ENCODE peak calls at places on chromosomes 6 and 20, in ten cellular contexts. F, E, P, G, U, W, A, V, R and C are unnamed samples.

GRCh38 chr20:51198238-51198637 is 175.3 kb upstream of the KCNG1 start:
- DNase-seq in F (no peak), U (no peak), G (no peak), R (no peak), A (no peak), P (no peak), V (no peak), E (no peak), W (no peak), C (no peak)

GRCh38 chr20:22719250-22719649 is 134.9 kb upstream of the FOXA2 start:
- DNase-seq in E (no peak), R (no peak), F (no peak), V (no peak), W (no peak), A (no peak), U (no peak), G (no peak), P (no peak), C (no peak)

GRCh38 chr20:50797142-50797541 is 2.3 kb downstream of the BCAS4 start:
- DNase-seq in A (no peak), W (no peak), R (no peak), F (no peak), U (no peak), G (no peak), P (no peak), V (no peak), E (no peak), C (no peak)

GRCh38 chr6:134253681-134254080 is 64.2 kb downstream of the SGK1 start:
- DNase-seq in P (no peak), F (peak), U (no peak), A (peak), E (peak), R (no peak), G (no peak), W (no peak), V (peak), C (no peak)

GRCh38 chr6:105380634-105381033 is 22.2 kb downstream of the PREP start:
- DNase-seq in W (no peak), R (no peak), E (no peak), P (no peak), F (no peak), G (no peak), U (no peak), V (no peak), A (no peak), C (no peak)

GRCh38 chr6:32194825-32195651 is 2.6 kb upstream of the GPSM3 start:
- DNase-seq in E (no peak), U (no peak), F (peak), V (peak), R (peak), W (peak), A (peak), G (no peak), P (peak), C (no peak)

GRCh38 chr6:41159415-41160082 is 3.4 kb downstream of the TREM2 start:
- DNase-seq in F (no peak), P (no peak), G (peak), E (no peak), A (no peak), W (no peak), V (no peak), U (no peak), R (peak), C (no peak)

GRCh38 chr20:49608752-49609670 is 41.1 kb upstream of the PTGIS start:
- DNase-seq in A (peak), R (peak), G (peak), P (peak), E (peak), V (peak), U (no peak), W (peak), F (peak), C (peak)

GRCh38 chr6:33702345-33702977 is 9.0 kb downstream of the UQCC2 start:
- DNase-seq in W (peak), F (peak), P (peak), U (peak), E (no peak), V (no peak), G (no peak), A (no peak), R (peak), C (peak)

GRCh38 chr20:53609501-53610445 is 16.1 kb upstream of the ZNF217 start:
- DNase-seq in W (no peak), F (peak), P (peak), V (peak), A (peak), R (no peak), E (peak), G (peak), U (no peak), C (peak)

GRCh38 chr6:27517928-27518787 is 45.3 kb upstream of the ZNF184 start:
- DNase-seq in R (peak), F (no peak), V (no peak), A (no peak), P (peak), G (no peak), U (no peak), W (no peak), E (no peak), C (no peak)

GRCh38 chr6:9397981-9398559 is 962.7 kb upstream of the SLC35B3 start:
- DNase-seq in F (no peak), U (no peak), V (no peak), E (no peak), R (peak), W (no peak), A (no peak), G (peak), P (no peak), C (no peak)

GRCh38 chr20:4102381-4102780 is 87.0 kb upstream of the RNF24 start:
- DNase-seq in G (no peak), R (no peak), A (no peak), P (no peak), E (no peak), W (no peak), V (no peak), U (no peak), F (peak), C (no peak)

GRCh38 chr6:140731741-140732140 is 1357.3 kb upstream of the CITED2 start:
- DNase-seq in G (no peak), E (no peak), U (no peak), R (no peak), V (no peak), P (no peak), F (no peak), A (no peak), W (no peak), C (no peak)

GRCh38 chr6:133888931-133889556 is at the start of gene TCF21:
- DNase-seq in E (peak), V (no peak), A (peak), U (no peak), R (no peak), W (peak), G (no peak), P (no peak), F (no peak), C (peak)

GRCh38 chr6:147448212-147448611 is 60.3 kb upstream of the SAMD5 start:
- DNase-seq in R (no peak), W (peak), F (no peak), E (peak), P (peak), V (no peak), A (no peak), G (peak), U (no peak), C (peak)

GRCh38 chr6:49384913-49385312 is 78.1 kb downstream of the MMUT start:
- DNase-seq in P (no peak), R (no peak), F (no peak), V (no peak), G (no peak), U (no peak), E (no peak), A (no peak), W (no peak), C (no peak)

GRCh38 chr6:44286285-44286565 is 16.0 kb downstream of the TMEM151B start:
- DNase-seq in V (no peak), U (no peak), R (no peak), E (no peak), W (no peak), F (no peak), G (no peak), P (no peak), A (no peak), C (no peak)

GRCh38 chr6:101776919-101777350 is 383.4 kb downstream of the GRIK2 start:
- DNase-seq in F (no peak), R (no peak), U (no peak), P (no peak), E (no peak), A (no peak), W (no peak), V (peak), G (peak), C (no peak)

GRCh38 chr20:2390971-2391675 is 10.4 kb downstream of the TGM6 start:
- DNase-seq in P (peak), E (no peak), A (no peak), V (no peak), R (no peak), U (no peak), F (no peak), G (no peak), W (no peak), C (peak)

GRCh38 chr6:137550527-137550926 is 56.3 kb upstream of the OLIG3 start:
- DNase-seq in G (peak), W (no peak), V (no peak), P (no peak), U (no peak), E (no peak), F (no peak), A (no peak), R (peak), C (no peak)

GRCh38 chr6:157714153-157714490 is 108.9 kb upstream of the SNX9 start:
- DNase-seq in V (no peak), U (no peak), W (no peak), F (peak), R (peak), P (no peak), G (no peak), A (no peak), E (no peak), C (no peak)

GRCh38 chr6:7004581-7005297 is 103.0 kb upstream of the RREB1 start:
- DNase-seq in G (no peak), U (no peak), V (no peak), A (no peak), F (no peak), W (no peak), P (no peak), E (no peak), R (no peak), C (no peak)

GRCh38 chr20:60804918-60805631 is 447.0 kb upstream of the CDH4 start:
- DNase-seq in U (no peak), V (no peak), F (no peak), W (peak), G (no peak), A (no peak), E (no peak), R (no peak), P (no peak), C (no peak)

GRCh38 chr6:41757931-41758640 is 10.9 kb upstream of the PGC start:
- DNase-seq in V (no peak), R (no peak), P (no peak), W (no peak), A (no peak), G (no peak), F (no peak), E (no peak), U (no peak), C (no peak)

GRCh38 chr20:51696304-51697118 is 71.7 kb downstream of the ATP9A start:
- DNase-seq in W (no peak), P (no peak), F (no peak), A (no peak), G (peak), U (no peak), E (no peak), R (peak), V (no peak), C (no peak)

GRCh38 chr6:110066091-110066490 is 88.0 kb downstream of the GPR6 start:
- DNase-seq in V (no peak), R (no peak), G (peak), U (no peak), A (no peak), F (no peak), W (no peak), P (no peak), E (no peak), C (no peak)

GRCh38 chr6:87276624-87277023 is 45.8 kb upstream of the SMIM8 start:
- DNase-seq in G (no peak), W (no peak), F (no peak), U (no peak), P (no peak), E (no peak), R (no peak), A (no peak), V (no peak), C (no peak)

GRCh38 chr6:19845271-19846046 is 8.3 kb downstream of the ID4 start:
- DNase-seq in F (no peak), G (no peak), R (no peak), U (no peak), V (no peak), E (no peak), W (no peak), P (no peak), A (no peak), C (no peak)

GRCh38 chr6:18323935-18324707 is 59.8 kb upstream of the DEK start:
- DNase-seq in V (no peak), R (peak), A (no peak), G (peak), P (peak), E (peak), W (no peak), U (peak), F (peak), C (no peak)

GRCh38 chr20:49983848-49984408 is 1.1 kb downstream of the SNAI1 start:
- DNase-seq in E (no peak), W (no peak), U (no peak), A (peak), F (peak), P (no peak), G (no peak), V (peak), R (no peak), C (no peak)

GRCh38 chr6:76682842-76683241 is 610.4 kb upstream of the IMPG1 start:
- DNase-seq in R (peak), F (peak), W (no peak), E (no peak), A (no peak), V (no peak), G (peak), P (peak), U (no peak), C (no peak)